ENCODE peak calls at places on chromosomes 12 and 14, in seven cellular contexts. E is stomach; H is H9; S is CD8-positive, alpha-beta memory T cell; T is pancreas; I is IMR-90; N is cardiac muscle cell. K is an unnamed sample.

GRCh38 chr12:124441443-124442190 is 125.8 kb downstream of the NCOR2 start:
- DNase-seq in E (no peak), T (no peak), S (no peak), I (peak; percentile 92), H (no peak), N (peak; percentile 94), K (no peak)

GRCh38 chr14:95125951-95126350 is 31.4 kb downstream of the DICER1 start:
- DNase-seq in T (no peak), N (no peak), S (no peak), E (no peak), H (no peak), I (no peak), K (no peak)

GRCh38 chr14:22888662-22889061 is 5.6 kb downstream of the REM2 start:
- DNase-seq in T (no peak), I (no peak), H (no peak), E (no peak), S (peak; percentile 21), N (no peak), K (no peak)

GRCh38 chr12:38669530-38669929 is 235.9 kb downstream of the CPNE8 start:
- DNase-seq in N (peak; percentile 77), T (no peak), E (no peak), S (no peak), I (no peak), H (no peak), K (no peak)

GRCh38 chr12:124433147-124433874 is 134.1 kb downstream of the NCOR2 start:
- DNase-seq in N (no peak), E (peak; percentile 38), S (no peak), T (no peak), H (no peak), I (no peak), K (peak; percentile 85)

GRCh38 chr12:96811083-96811482 is 96.0 kb upstream of the NEDD1 start:
- DNase-seq in N (peak; percentile 80), I (peak; percentile 85), S (no peak), E (no peak), T (no peak), H (no peak), K (no peak)

GRCh38 chr12:56256326-56256960 is 1.7 kb downstream of the ANKRD52 start:
- DNase-seq in N (peak; percentile 44), I (peak; percentile 46), T (no peak), E (no peak), S (no peak), H (peak; percentile 33), K (peak; percentile 92)

GRCh38 chr14:100498068-100498467 is 89.1 kb downstream of the BEGAIN start:
- DNase-seq in S (no peak), H (no peak), I (no peak), T (no peak), N (no peak), E (no peak), K (no peak)

GRCh38 chr14:63993992-63994391 is 141.2 kb downstream of the SYNE2 start:
- DNase-seq in I (no peak), N (peak; percentile 5), S (peak; percentile 4), T (no peak), E (no peak), H (no peak), K (no peak)

GRCh38 chr12:47820631-47821345 is 1.1 kb upstream of the HDAC7 start:
- DNase-seq in T (peak; percentile 74), S (no peak), E (peak; percentile 72), I (peak; percentile 95), N (peak; percentile 98), H (peak; percentile 90), K (peak; percentile 87)

GRCh38 chr14:92717571-92718042 is 30.8 kb downstream of the LGMN start:
- DNase-seq in T (no peak), I (no peak), E (no peak), H (no peak), N (no peak), S (no peak), K (no peak)

GRCh38 chr12:94686834-94687628 is 36.7 kb upstream of the TMCC3 start:
- DNase-seq in S (no peak), T (no peak), H (no peak), I (no peak), E (no peak), N (no peak), K (no peak)

GRCh38 chr12:49937639-49938300 is 12.8 kb upstream of the AQP2 start:
- DNase-seq in T (no peak), I (peak; percentile 10), H (no peak), S (no peak), N (no peak), E (no peak), K (no peak)

GRCh38 chr12:88420460-88420859 is 159.8 kb downstream of the KITLG start:
- DNase-seq in S (no peak), H (no peak), N (peak; percentile 83), T (no peak), I (peak; percentile 94), E (no peak), K (no peak)

GRCh38 chr12:116698131-116698495 is 39.8 kb downstream of the SPRING1 start:
- DNase-seq in N (no peak), H (no peak), T (no peak), I (no peak), E (no peak), S (no peak), K (no peak)

GRCh38 chr12:98574110-98574509 is 19.4 kb upstream of the SLC25A3 start:
- DNase-seq in T (no peak), S (no peak), H (no peak), N (no peak), E (peak; percentile 35), I (no peak), K (no peak)

GRCh38 chr12:78376257-78376656 is 488.3 kb upstream of the SYT1 start:
- DNase-seq in N (no peak), E (no peak), H (no peak), S (no peak), I (peak; percentile 2), T (no peak), K (no peak)

GRCh38 chr12:113449299-113449698 is 22.4 kb downstream of the LHX5 start:
- DNase-seq in S (no peak), E (no peak), H (no peak), I (no peak), N (no peak), T (no peak), K (no peak)

GRCh38 chr14:50804181-50804721 is 26.7 kb downstream of the NIN start:
- DNase-seq in E (no peak), I (peak; percentile 76), H (no peak), T (no peak), N (peak; percentile 69), S (no peak), K (no peak)

GRCh38 chr12:15428632-15429031 is 106.3 kb downstream of the PTPRO start:
- DNase-seq in N (peak; percentile 0), H (peak; percentile 47), E (no peak), S (no peak), I (no peak), T (no peak), K (no peak)

GRCh38 chr12:90940872-90941499 is 14.0 kb downstream of the CCER1 start:
- DNase-seq in T (no peak), N (peak; percentile 83), H (no peak), E (no peak), I (peak; percentile 76), S (no peak), K (no peak)

GRCh38 chr14:85587152-85587697 is 57.3 kb downstream of the FLRT2 start:
- DNase-seq in H (no peak), E (no peak), T (no peak), I (peak; percentile 63), N (peak; percentile 58), S (no peak), K (no peak)

GRCh38 chr14:92973265-92973797 is 50.4 kb downstream of the CHGA start:
- DNase-seq in T (peak; percentile 76), H (peak; percentile 88), S (peak; percentile 11), N (peak; percentile 82), E (peak; percentile 62), I (peak; percentile 53), K (peak; percentile 50)

GRCh38 chr14:22225526-22226133 is 363.4 kb downstream of the DAD1 start:
- DNase-seq in S (no peak), T (no peak), E (no peak), I (peak; percentile 74), N (no peak), H (no peak), K (no peak)

GRCh38 chr14:89702151-89702936 is 252.2 kb downstream of the EFCAB11 start:
- DNase-seq in I (peak; percentile 67), N (peak; percentile 59), T (no peak), H (no peak), E (no peak), S (no peak), K (peak; percentile 36)

DNA sequence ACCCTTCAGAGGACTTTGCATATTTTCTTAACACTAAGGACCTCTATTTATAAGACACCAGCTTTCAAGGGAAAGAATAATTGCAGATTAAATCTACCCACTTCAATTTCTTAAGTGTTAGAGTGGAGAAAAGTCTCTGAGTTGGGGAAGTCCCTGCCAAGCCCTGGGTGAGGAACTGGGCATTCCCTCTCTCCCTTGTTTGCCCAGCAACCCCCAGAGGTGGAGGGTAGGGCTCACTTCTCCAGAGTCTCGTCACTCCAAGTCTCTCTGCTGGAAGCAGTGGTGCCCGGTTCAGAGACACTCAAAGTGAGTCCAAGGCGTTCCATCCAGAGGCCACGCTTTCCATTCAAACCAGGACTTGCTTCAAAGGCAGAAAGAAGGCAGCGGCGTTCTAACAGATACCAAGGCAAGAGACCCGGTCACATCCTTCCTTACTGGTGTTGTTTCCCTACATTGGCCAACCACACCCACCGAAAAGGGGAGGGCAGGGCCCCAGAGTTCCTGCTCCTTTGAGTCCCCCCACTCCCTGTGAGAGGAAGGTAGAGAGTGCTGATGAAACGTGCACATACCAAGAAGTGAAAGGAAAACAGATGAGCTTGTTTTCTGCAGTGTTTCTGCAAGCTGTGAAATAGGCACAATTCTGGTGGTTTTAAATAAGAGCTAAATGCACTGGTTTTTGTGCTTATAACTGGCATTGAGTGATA is 6.1 kb upstream of the BDKRB2 start:
- DNase-seq in I (no peak), E (no peak), T (peak; percentile 20), H (no peak), N (no peak), S (no peak), K (no peak)
- H3K27ac ChIP-seq in I (peak overlapping the region; percentile 0), E (peak overlapping the region; percentile 54), T (no peak overlapping the region), H (no peak overlapping the region), N (no peak overlapping the region), S (no peak overlapping the region), K (no peak overlapping the region)

GRCh38 chr14:65079201-65079600 is 23.1 kb downstream of the MAX start:
- DNase-seq in S (peak; percentile 10), N (peak; percentile 21), H (no peak), E (no peak), I (no peak), T (no peak), K (no peak)
- H3K4me1 ChIP-seq in S (peaks cover 43% of the 10 kb centered on the region), N (peaks cover 4% of the 10 kb centered on the region), H (no peaks in the 10 kb centered on the region), E (peaks cover 26% of the 10 kb centered on the region), I (no peaks in the 10 kb centered on the region), T (no peaks in the 10 kb centered on the region), K (peaks cover 78% of the 10 kb centered on the region)

GRCh38 chr12:54008260-54008552 is 579 bp upstream of the HOXC8 start:
- DNase-seq in S (no peak), E (no peak), I (no peak), T (no peak), H (no peak), N (no peak), K (peak; percentile 12)
- H3K9me3 ChIP-seq in S (no peaks in the 10 kb centered on the region), E (no peaks in the 10 kb centered on the region), I (no peaks in the 10 kb centered on the region), T (no peaks in the 10 kb centered on the region), H (no peaks in the 10 kb centered on the region), N (no peaks in the 10 kb centered on the region), K (no peaks in the 10 kb centered on the region)

DNA sequence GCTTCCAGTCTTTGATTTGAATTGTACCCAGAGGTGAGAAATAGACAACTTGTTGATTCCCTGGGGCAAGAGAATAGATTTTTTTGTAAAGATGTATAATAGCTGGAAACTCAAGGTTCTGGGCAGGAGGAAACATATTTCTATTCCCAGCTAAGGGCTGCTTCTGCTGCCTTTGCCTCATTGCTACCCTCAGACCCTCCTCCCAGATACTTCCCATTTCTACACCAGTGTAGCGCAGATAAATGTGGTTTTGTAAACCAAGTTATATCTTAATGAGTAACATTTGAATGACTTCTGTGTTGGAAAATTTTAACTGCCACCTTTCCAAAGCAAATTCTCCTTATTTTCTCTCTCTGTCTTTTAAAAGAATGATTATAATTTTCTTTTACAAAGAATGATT is 21.9 kb downstream of the NEUROD4 start:
- DNase-seq in E (no peak), S (no peak), T (no peak), N (no peak), I (no peak), H (no peak), K (no peak)
- H3K27ac ChIP-seq in E (no peak overlapping the region), S (no peak overlapping the region), T (no peak overlapping the region), N (no peak overlapping the region), I (no peak overlapping the region), H (no peak overlapping the region), K (no peak overlapping the region)

K was measured in psoas muscle.